ENCODE peak calls at places on chromosomes 1 and 21, in nine cellular contexts. One of them, this sample, is unnamed. For H3K27me3 and H3K4me1, the result is how much of the 10 kb centered on the place peaks cover.

GRCh38 chr1:171161431-171161830 is 23.7 kb upstream of the FMO2 start:
- DNase-seq in stomach: no peak
- DNase-seq in adrenal gland: no peak
- DNase-seq in HCT116: no peak
- DNase-seq in IMR-90: no peak
- DNase-seq in spleen: no peak
- DNase-seq in breast epithelium: no peak
- DNase-seq in heart left ventricle: no peak
- DNase-seq in uterus: no peak
- DNase-seq in this sample: no peak

GRCh38 chr1:31038360-31038759 is 27.2 kb downstream of the PUM1 start:
- DNase-seq in stomach: no peak
- DNase-seq in adrenal gland: no peak
- DNase-seq in HCT116: no peak
- DNase-seq in IMR-90: peak
- DNase-seq in spleen: no peak
- DNase-seq in breast epithelium: no peak
- DNase-seq in heart left ventricle: no peak
- DNase-seq in uterus: no peak
- DNase-seq in this sample: no peak

GRCh38 chr1:89363196-89363595 is 663 bp upstream of the GBP6 start:
- DNase-seq in stomach: no peak
- DNase-seq in adrenal gland: no peak
- DNase-seq in HCT116: no peak
- DNase-seq in IMR-90: peak
- DNase-seq in spleen: no peak
- DNase-seq in breast epithelium: no peak
- DNase-seq in heart left ventricle: no peak
- DNase-seq in uterus: no peak
- DNase-seq in this sample: no peak

GRCh38 chr21:36104306-36105300 is 30.3 kb upstream of the CBR3 start:
- DNase-seq in stomach: peak
- DNase-seq in adrenal gland: no peak
- DNase-seq in HCT116: peak
- DNase-seq in IMR-90: peak
- DNase-seq in spleen: peak
- DNase-seq in breast epithelium: no peak
- DNase-seq in heart left ventricle: peak
- DNase-seq in uterus: peak
- DNase-seq in this sample: peak

GRCh38 chr1:40879487-40880175 is 17.5 kb upstream of the CITED4 start:
- DNase-seq in stomach: no peak
- DNase-seq in adrenal gland: no peak
- DNase-seq in HCT116: no peak
- DNase-seq in IMR-90: no peak
- DNase-seq in spleen: no peak
- DNase-seq in breast epithelium: no peak
- DNase-seq in heart left ventricle: no peak
- DNase-seq in uterus: no peak
- DNase-seq in this sample: no peak

GRCh38 chr1:224623743-224624333 is 7.7 kb downstream of the CNIH3 start:
- DNase-seq in stomach: peak
- DNase-seq in adrenal gland: no peak
- DNase-seq in HCT116: no peak
- DNase-seq in IMR-90: peak
- DNase-seq in spleen: no peak
- DNase-seq in breast epithelium: no peak
- DNase-seq in heart left ventricle: no peak
- DNase-seq in uterus: no peak
- DNase-seq in this sample: no peak

GRCh38 chr1:1621682-1622577 is 6.6 kb downstream of the MIB2 start:
- DNase-seq in stomach: no peak
- DNase-seq in adrenal gland: no peak
- DNase-seq in HCT116: no peak
- DNase-seq in IMR-90: peak
- DNase-seq in spleen: peak
- DNase-seq in breast epithelium: no peak
- DNase-seq in heart left ventricle: no peak
- DNase-seq in uterus: no peak
- DNase-seq in this sample: no peak

GRCh38 chr1:115980998-115981993 is 5.0 kb downstream of the SLC22A15 start:
- DNase-seq in stomach: no peak
- DNase-seq in adrenal gland: peak
- DNase-seq in HCT116: peak
- DNase-seq in IMR-90: peak
- DNase-seq in spleen: no peak
- DNase-seq in breast epithelium: no peak
- DNase-seq in heart left ventricle: no peak
- DNase-seq in uterus: no peak
- DNase-seq in this sample: no peak

GRCh38 chr1:14507227-14507626 is 91.3 kb upstream of the KAZN start:
- DNase-seq in stomach: no peak
- DNase-seq in adrenal gland: no peak
- DNase-seq in HCT116: no peak
- DNase-seq in IMR-90: no peak
- DNase-seq in spleen: no peak
- DNase-seq in breast epithelium: no peak
- DNase-seq in heart left ventricle: no peak
- DNase-seq in uterus: no peak
- DNase-seq in this sample: no peak

GRCh38 chr1:91603409-91603808 is 102.8 kb downstream of the CDC7 start:
- DNase-seq in stomach: no peak
- DNase-seq in adrenal gland: no peak
- DNase-seq in HCT116: no peak
- DNase-seq in IMR-90: no peak
- DNase-seq in spleen: no peak
- DNase-seq in breast epithelium: no peak
- DNase-seq in heart left ventricle: no peak
- DNase-seq in uterus: no peak
- DNase-seq in this sample: no peak

GRCh38 chr1:85460555-85461088 is 4.3 kb downstream of the DDAH1 start:
- DNase-seq in stomach: peak
- DNase-seq in adrenal gland: no peak
- DNase-seq in HCT116: no peak
- DNase-seq in IMR-90: no peak
- DNase-seq in spleen: no peak
- DNase-seq in breast epithelium: no peak
- DNase-seq in heart left ventricle: no peak
- DNase-seq in uterus: no peak
- DNase-seq in this sample: no peak

GRCh38 chr1:240619901-240620621 is 8.1 kb upstream of the GREM2 start:
- DNase-seq in stomach: no peak
- DNase-seq in adrenal gland: no peak
- DNase-seq in HCT116: no peak
- DNase-seq in IMR-90: no peak
- DNase-seq in spleen: no peak
- DNase-seq in breast epithelium: no peak
- DNase-seq in heart left ventricle: no peak
- DNase-seq in uterus: no peak
- DNase-seq in this sample: peak

GRCh38 chr1:1063945-1064831 is 9.9 kb downstream of the RNF223 start:
- DNase-seq in stomach: peak
- DNase-seq in adrenal gland: peak
- DNase-seq in HCT116: peak
- DNase-seq in IMR-90: peak
- DNase-seq in spleen: peak
- DNase-seq in breast epithelium: no peak
- DNase-seq in heart left ventricle: peak
- DNase-seq in uterus: peak
- DNase-seq in this sample: peak

GRCh38 chr1:21670956-21671902 is 2.1 kb upstream of the RAP1GAP start:
- DNase-seq in stomach: no peak
- DNase-seq in adrenal gland: no peak
- DNase-seq in HCT116: no peak
- DNase-seq in IMR-90: no peak
- DNase-seq in spleen: peak
- DNase-seq in breast epithelium: no peak
- DNase-seq in heart left ventricle: peak
- DNase-seq in uterus: no peak
- DNase-seq in this sample: no peak
- TF ChIP-seq POLR2A in stomach: no peak
- TF ChIP-seq POLR2A in adrenal gland: no peak
- TF ChIP-seq POLR2A in HCT116: no peak
- TF ChIP-seq POLR2A in IMR-90: no peak
- TF ChIP-seq POLR2A in spleen: no peak
- TF ChIP-seq POLR2A in breast epithelium: no peak
- TF ChIP-seq POLR2A in heart left ventricle: no peak
- TF ChIP-seq POLR2A in uterus: no peak
- TF ChIP-seq POLR2A in this sample: no peak

GRCh38 chr1:197922070-197922390 is 4.9 kb downstream of the LHX9 start:
- DNase-seq in stomach: no peak
- DNase-seq in adrenal gland: no peak
- DNase-seq in HCT116: no peak
- DNase-seq in IMR-90: no peak
- DNase-seq in spleen: no peak
- DNase-seq in breast epithelium: no peak
- DNase-seq in heart left ventricle: no peak
- DNase-seq in uterus: no peak
- DNase-seq in this sample: no peak
- H3K27me3 ChIP-seq in stomach: half or more
- H3K27me3 ChIP-seq in adrenal gland: half or more
- H3K27me3 ChIP-seq in HCT116: under half
- H3K27me3 ChIP-seq in IMR-90: half or more
- H3K27me3 ChIP-seq in spleen: half or more
- H3K27me3 ChIP-seq in breast epithelium: under half
- H3K27me3 ChIP-seq in heart left ventricle: under half
- H3K27me3 ChIP-seq in uterus: under half
- H3K27me3 ChIP-seq in this sample: under half

GRCh38 chr1:22471610-22472009 is 20.0 kb downstream of the ZBTB40 start:
- DNase-seq in stomach: no peak
- DNase-seq in adrenal gland: no peak
- DNase-seq in HCT116: no peak
- DNase-seq in IMR-90: no peak
- DNase-seq in spleen: no peak
- DNase-seq in breast epithelium: no peak
- DNase-seq in heart left ventricle: no peak
- DNase-seq in uterus: no peak
- DNase-seq in this sample: no peak
- H3K4me1 ChIP-seq in stomach: half or more
- H3K4me1 ChIP-seq in adrenal gland: half or more
- H3K4me1 ChIP-seq in HCT116: under half
- H3K4me1 ChIP-seq in IMR-90: under half
- H3K4me1 ChIP-seq in spleen: under half
- H3K4me1 ChIP-seq in breast epithelium: under half
- H3K4me1 ChIP-seq in heart left ventricle: under half
- H3K4me1 ChIP-seq in uterus: under half
- H3K4me1 ChIP-seq in this sample: under half

GRCh38 chr1:153790996-153791855 is 16.0 kb downstream of the SLC27A3 start:
- DNase-seq in stomach: no peak
- DNase-seq in adrenal gland: no peak
- DNase-seq in HCT116: no peak
- DNase-seq in IMR-90: peak
- DNase-seq in spleen: peak
- DNase-seq in breast epithelium: no peak
- DNase-seq in heart left ventricle: no peak
- DNase-seq in uterus: no peak
- DNase-seq in this sample: no peak
- TF ChIP-seq POLR2A in stomach: no peak
- TF ChIP-seq POLR2A in adrenal gland: no peak
- TF ChIP-seq POLR2A in HCT116: no peak
- TF ChIP-seq POLR2A in IMR-90: no peak
- TF ChIP-seq POLR2A in spleen: no peak
- TF ChIP-seq POLR2A in breast epithelium: no peak
- TF ChIP-seq POLR2A in heart left ventricle: no peak
- TF ChIP-seq POLR2A in uterus: no peak
- TF ChIP-seq POLR2A in this sample: no peak

GRCh38 chr1:7587108-7587507 is 184.0 kb upstream of the VAMP3 start:
- DNase-seq in stomach: no peak
- DNase-seq in adrenal gland: no peak
- DNase-seq in HCT116: no peak
- DNase-seq in IMR-90: no peak
- DNase-seq in spleen: peak
- DNase-seq in breast epithelium: no peak
- DNase-seq in heart left ventricle: no peak
- DNase-seq in uterus: no peak
- DNase-seq in this sample: peak
- H3K27me3 ChIP-seq in stomach: under half
- H3K27me3 ChIP-seq in adrenal gland: under half
- H3K27me3 ChIP-seq in HCT116: under half
- H3K27me3 ChIP-seq in IMR-90: under half
- H3K27me3 ChIP-seq in spleen: under half
- H3K27me3 ChIP-seq in breast epithelium: under half
- H3K27me3 ChIP-seq in heart left ventricle: under half
- H3K27me3 ChIP-seq in uterus: under half
- H3K27me3 ChIP-seq in this sample: under half

GRCh38 chr1:183901748-183902341 is 96.9 kb downstream of the RGL1 start:
- DNase-seq in stomach: no peak
- DNase-seq in adrenal gland: no peak
- DNase-seq in HCT116: no peak
- DNase-seq in IMR-90: peak
- DNase-seq in spleen: no peak
- DNase-seq in breast epithelium: no peak
- DNase-seq in heart left ventricle: no peak
- DNase-seq in uterus: no peak
- DNase-seq in this sample: no peak
- H3K4me1 ChIP-seq in stomach: under half
- H3K4me1 ChIP-seq in adrenal gland: under half
- H3K4me1 ChIP-seq in HCT116: under half
- H3K4me1 ChIP-seq in IMR-90: under half
- H3K4me1 ChIP-seq in spleen: under half
- H3K4me1 ChIP-seq in breast epithelium: under half
- H3K4me1 ChIP-seq in heart left ventricle: under half
- H3K4me1 ChIP-seq in uterus: under half
- H3K4me1 ChIP-seq in this sample: under half

DNA sequence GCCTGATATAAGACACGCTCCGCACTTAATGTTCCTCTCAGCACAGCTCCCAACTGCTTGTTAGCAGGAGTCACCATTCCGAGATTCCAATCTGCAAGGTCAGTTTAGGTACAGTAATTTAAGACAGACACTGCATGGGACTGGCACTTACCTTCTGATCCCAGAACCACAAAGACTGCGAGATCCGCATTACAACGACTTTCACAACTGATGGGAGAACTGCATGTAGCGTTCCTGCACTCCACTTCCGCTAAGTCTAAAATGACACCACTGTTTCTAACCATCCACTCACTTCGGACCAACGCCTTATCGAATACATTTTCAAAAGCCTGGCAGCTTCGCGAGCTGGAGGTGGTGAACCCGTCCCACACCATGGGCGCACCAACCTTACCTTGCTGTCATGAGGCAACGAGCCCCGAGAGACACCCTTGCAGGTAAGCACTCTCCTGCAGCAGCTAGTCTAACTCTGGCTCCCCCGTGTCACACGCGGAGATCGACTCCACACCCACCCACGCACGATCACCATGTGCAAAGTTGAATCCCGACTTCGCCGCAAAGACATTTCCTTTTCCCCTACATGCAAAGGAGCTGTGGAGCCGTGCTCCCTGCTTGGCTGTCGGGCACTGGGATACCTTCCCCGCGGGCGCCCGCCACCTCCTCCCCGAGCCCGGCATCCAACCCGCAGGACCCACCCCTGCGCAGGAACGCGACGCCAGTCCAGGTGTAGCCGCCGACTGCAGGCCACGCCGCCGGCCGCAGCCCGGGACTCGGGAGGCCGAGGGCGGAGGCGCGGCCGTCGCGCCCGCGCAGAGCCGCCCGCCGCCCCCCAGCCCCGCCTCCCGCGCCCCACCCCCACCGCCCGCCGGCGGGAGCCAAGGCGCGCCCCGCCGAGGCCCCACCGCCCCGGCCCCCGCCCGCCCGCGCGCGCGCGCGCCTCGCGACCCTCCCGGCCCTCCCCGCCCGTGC is 733 bp downstream of the TAF5L start:
- DNase-seq in stomach: peak
- DNase-seq in adrenal gland: no peak
- DNase-seq in HCT116: no peak
- DNase-seq in IMR-90: peak
- DNase-seq in spleen: peak
- DNase-seq in breast epithelium: no peak
- DNase-seq in heart left ventricle: peak
- DNase-seq in uterus: peak
- DNase-seq in this sample: peak
- TF ChIP-seq POLR2A in stomach: no peak
- TF ChIP-seq POLR2A in adrenal gland: no peak
- TF ChIP-seq POLR2A in HCT116: no peak
- TF ChIP-seq POLR2A in IMR-90: no peak
- TF ChIP-seq POLR2A in spleen: no peak
- TF ChIP-seq POLR2A in breast epithelium: no peak
- TF ChIP-seq POLR2A in heart left ventricle: no peak
- TF ChIP-seq POLR2A in uterus: no peak
- TF ChIP-seq POLR2A in this sample: no peak

This sample was measured in ovary.